ENCODE peak calls at places on chromosomes 4 and X, in ten cellular contexts. G is A549, F is neural progenitor cell, R is colonic mucosa, T is left ventricle myocardium inferior, O is suprapubic skin, Q is tibial artery, M is pancreas, P is heart left ventricle, K is tibial nerve. I is an unnamed sample.

GRCh38 chr4:87073570-87074470 is 139.0 kb downstream of the AFF1 start:
- DNase-seq in G (no peak), F (peak; percentile 35), R (peak; percentile 59), T (peak; percentile 47), O (no peak), Q (no peak), M (no peak), P (no peak), K (no peak), I (no peak)

GRCh38 chr4:22014222-22014741 is 65.7 kb upstream of the KCNIP4 start:
- DNase-seq in G (no peak), F (no peak), R (no peak), T (no peak), O (no peak), Q (no peak), M (no peak), P (no peak), K (no peak), I (no peak)

GRCh38 chrX:68288127-68288526 is 145.2 kb downstream of the OPHN1 start:
- DNase-seq in G (no peak), F (no peak), R (no peak), T (no peak), O (no peak), Q (no peak), M (no peak), P (no peak), K (no peak), I (no peak)

GRCh38 chr4:2684486-2684885 is 71.7 kb downstream of the TNIP2 start:
- DNase-seq in G (no peak), F (no peak), R (no peak), T (no peak), O (no peak), Q (no peak), M (no peak), P (no peak), K (no peak), I (no peak)

GRCh38 chr4:23878912-23879732 is 10.7 kb downstream of the PPARGC1A start:
- DNase-seq in G (no peak), F (no peak), R (no peak), T (no peak), O (no peak), Q (no peak), M (no peak), P (no peak), K (no peak), I (no peak)

GRCh38 chr4:155592568-155593343 is 73.9 kb upstream of the GUCY1A1 start:
- DNase-seq in G (no peak), F (no peak), R (no peak), T (no peak), O (no peak), Q (no peak), M (no peak), P (no peak), K (no peak), I (no peak)

GRCh38 chrX:110045988-110046387 is 43.1 kb downstream of the TMEM164 start:
- DNase-seq in G (peak; percentile 18), F (peak; percentile 43), R (no peak), T (no peak), O (no peak), Q (no peak), M (peak; percentile 5), P (no peak), K (no peak), I (no peak)

GRCh38 chr4:151644625-151645024 is 116.2 kb downstream of the GATB start:
- DNase-seq in G (peak; percentile 6), F (peak; percentile 83), R (peak; percentile 23), T (no peak), O (no peak), Q (no peak), M (no peak), P (no peak), K (no peak), I (no peak)

GRCh38 chr4:8260656-8261111 is 8.9 kb upstream of the HTRA3 start:
- DNase-seq in G (peak; percentile 52), F (no peak), R (no peak), T (no peak), O (no peak), Q (no peak), M (no peak), P (no peak), K (no peak), I (no peak)
- TF ChIP-seq CTCF in G (no peak), F (no peak), R (no peak), T (no peak), O (no peak), Q (no peak), M (no peak), P (no peak), K (no peak), I (no peak)

GRCh38 chrX:136666088-136666487 is 18.1 kb downstream of the CD40LG start:
- DNase-seq in G (no peak), F (no peak), R (no peak), T (no peak), O (no peak), Q (no peak), M (no peak), P (no peak), K (no peak), I (no peak)

GRCh38 chrX:136662104-136662503 is 14.1 kb downstream of the CD40LG start:
- DNase-seq in G (no peak), F (no peak), R (no peak), T (no peak), O (no peak), Q (no peak), M (no peak), P (no peak), K (no peak), I (no peak)

GRCh38 chrX:136660896-136661295 is 12.9 kb downstream of the CD40LG start:
- DNase-seq in G (no peak), F (no peak), R (no peak), T (no peak), O (no peak), Q (no peak), M (no peak), P (no peak), K (no peak), I (no peak)

GRCh38 chrX:136665258-136665900 is 17.4 kb downstream of the CD40LG start:
- DNase-seq in G (no peak), F (no peak), R (no peak), T (no peak), O (no peak), Q (no peak), M (no peak), P (no peak), K (no peak), I (no peak)

DNA sequence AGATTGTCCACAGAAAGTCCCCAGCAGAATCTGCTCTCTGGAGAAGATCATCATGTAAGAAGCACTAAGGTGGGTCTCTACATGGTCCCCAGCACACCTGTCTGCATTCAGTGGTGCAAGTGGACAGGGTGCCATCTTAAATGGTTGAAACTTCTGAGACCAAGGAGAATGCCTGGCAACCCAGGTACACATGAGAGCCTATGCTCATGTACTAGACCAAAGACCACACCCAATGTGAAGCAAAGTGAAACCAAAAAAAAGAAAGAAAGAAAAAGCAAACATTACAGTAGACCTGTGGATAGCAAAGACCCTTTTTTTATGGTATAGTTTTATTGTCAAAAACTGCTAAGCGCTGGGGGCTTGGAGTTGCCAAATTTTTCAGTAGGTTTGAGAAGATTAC is 15.0 kb downstream of the CD40LG start:
- DNase-seq in G (no peak), F (no peak), R (no peak), T (no peak), O (no peak), Q (no peak), M (no peak), P (no peak), K (no peak), I (no peak)
- H3K4me1 ChIP-seq in G (no peaks in the 10 kb centered on the region), F (no peaks in the 10 kb centered on the region), R (no peaks in the 10 kb centered on the region), T (no peaks in the 10 kb centered on the region), O (no peaks in the 10 kb centered on the region), Q (no peaks in the 10 kb centered on the region), M (no peaks in the 10 kb centered on the region), P (no peaks in the 10 kb centered on the region), K (no peaks in the 10 kb centered on the region), I (no peaks in the 10 kb centered on the region)

GRCh38 chr4:185123479-185123878 is 19.6 kb upstream of the SLC25A4 start:
- DNase-seq in G (no peak), F (no peak), R (no peak), T (no peak), O (no peak), Q (no peak), M (no peak), P (no peak), K (no peak), I (no peak)

GRCh38 chr4:185127021-185127925 is 15.8 kb upstream of the SLC25A4 start:
- DNase-seq in G (peak; percentile 28), F (peak; percentile 63), R (no peak), T (peak; percentile 22), O (no peak), Q (no peak), M (no peak), P (peak; percentile 39), K (no peak), I (no peak)

GRCh38 chr4:185122681-185123345 is 20.3 kb upstream of the SLC25A4 start:
- DNase-seq in G (no peak), F (no peak), R (no peak), T (no peak), O (no peak), Q (no peak), M (no peak), P (no peak), K (no peak), I (no peak)

GRCh38 chr4:185134176-185134869 is 8.7 kb upstream of the SLC25A4 start:
- DNase-seq in G (peak; percentile 50), F (peak; percentile 67), R (no peak), T (no peak), O (no peak), Q (no peak), M (no peak), P (no peak), K (no peak), I (no peak)

DNA sequence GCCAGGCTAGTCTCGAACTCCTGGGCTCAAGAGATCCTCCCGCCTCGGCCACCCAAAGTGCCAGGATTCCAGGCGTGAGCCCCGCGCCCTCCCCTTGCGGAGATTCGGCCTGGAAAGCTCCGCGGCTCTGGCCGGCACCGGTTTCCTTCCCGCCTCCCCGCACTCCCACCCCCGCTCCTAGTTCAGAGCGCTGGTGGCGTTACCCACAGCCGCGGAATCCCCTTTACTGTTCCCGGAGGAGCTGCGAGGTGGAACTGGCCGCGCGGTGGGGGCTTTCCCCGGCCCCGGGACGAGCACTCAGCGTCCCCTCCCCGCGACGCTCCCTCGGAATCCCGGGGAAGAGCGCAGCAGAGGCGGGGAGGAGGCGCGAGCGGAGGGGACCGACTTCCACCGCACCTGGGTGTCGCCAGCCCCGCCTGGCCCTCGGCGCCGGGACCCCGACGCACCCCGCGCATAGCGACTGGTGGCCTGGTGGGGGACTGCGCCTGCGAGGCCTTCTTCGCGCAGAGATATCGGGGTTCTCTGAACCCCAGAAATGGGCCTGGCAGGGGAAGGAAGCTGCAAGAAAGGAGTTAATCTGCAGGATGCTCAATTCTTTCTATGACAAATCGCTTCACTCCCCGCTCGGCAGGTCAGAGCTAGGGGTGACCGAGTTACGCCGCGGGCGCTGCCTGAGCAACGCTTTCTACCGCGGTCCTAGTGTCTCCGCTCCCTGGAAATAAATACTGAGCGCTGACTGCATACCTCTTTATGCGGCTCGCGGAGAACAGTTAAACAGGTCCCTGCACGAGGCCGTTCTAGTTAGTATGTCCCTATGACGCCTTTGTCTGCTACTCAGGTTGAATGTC is 14.6 kb upstream of the SLC25A4 start:
- DNase-seq in G (peak; percentile 24), F (peak; percentile 69), R (no peak), T (peak; percentile 26), O (no peak), Q (no peak), M (peak; percentile 26), P (peak; percentile 37), K (no peak), I (no peak)
- TF ChIP-seq CTCF in G (no peak), F (peak; percentile 32), R (no peak), T (peak; percentile 46), O (no peak), Q (peak; percentile 29), M (no peak), P (no peak), K (peak; percentile 48), I (peak; percentile 22)

GRCh38 chr4:85829276-85830051 is 354.5 kb downstream of the ARHGAP24 start:
- DNase-seq in G (no peak), F (no peak), R (no peak), T (no peak), O (no peak), Q (no peak), M (no peak), P (no peak), K (no peak), I (no peak)

GRCh38 chr4:85823295-85823694 is 348.3 kb downstream of the ARHGAP24 start:
- DNase-seq in G (no peak), F (no peak), R (no peak), T (no peak), O (no peak), Q (no peak), M (no peak), P (no peak), K (no peak), I (no peak)

GRCh38 chr4:85824166-85824945 is 349.4 kb downstream of the ARHGAP24 start:
- DNase-seq in G (no peak), F (no peak), R (no peak), T (no peak), O (no peak), Q (no peak), M (no peak), P (no peak), K (no peak), I (no peak)

GRCh38 chr4:85828295-85828910 is 353.5 kb downstream of the ARHGAP24 start:
- DNase-seq in G (no peak), F (no peak), R (no peak), T (no peak), O (no peak), Q (no peak), M (no peak), P (no peak), K (no peak), I (no peak)

DNA sequence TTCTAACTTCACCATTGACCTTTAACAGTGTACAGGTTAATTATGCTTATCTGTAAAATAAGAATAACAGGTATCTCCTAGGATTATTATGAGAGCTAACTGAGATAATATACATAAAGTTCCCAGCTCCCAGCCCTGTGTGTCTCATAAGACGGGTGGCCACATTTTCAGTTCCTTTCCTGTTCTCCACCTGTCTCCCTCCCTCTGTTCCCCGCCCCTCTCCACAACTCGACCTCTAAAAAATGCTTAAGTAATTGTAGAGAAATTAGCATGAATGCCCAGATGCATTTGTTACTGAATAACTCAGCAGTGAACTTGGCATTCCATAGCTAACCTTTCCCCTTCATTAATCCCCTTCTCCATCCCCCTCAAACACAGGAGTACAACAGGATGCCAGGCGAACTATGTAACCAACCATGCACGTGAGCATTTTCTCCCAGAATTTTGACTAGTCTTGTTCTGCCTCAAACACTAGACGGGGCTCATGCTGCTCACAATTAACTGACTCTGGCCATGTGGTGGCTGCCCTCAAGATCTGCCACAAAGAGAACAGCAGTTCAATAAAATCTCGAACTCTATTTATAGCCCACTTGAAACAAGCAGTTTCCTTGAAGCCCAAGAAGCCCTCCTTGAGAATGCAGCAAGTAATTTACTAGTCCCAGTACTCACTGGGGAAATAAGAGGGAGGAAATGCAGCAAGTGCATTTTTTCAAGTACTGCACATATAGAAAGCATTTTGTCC is 351.2 kb downstream of the ARHGAP24 start:
- DNase-seq in G (peak; percentile 61), F (peak; percentile 58), R (peak; percentile 41), T (no peak), O (no peak), Q (no peak), M (peak; percentile 54), P (no peak), K (no peak), I (peak; percentile 53)
- H3K4me1 ChIP-seq in G (peaks cover 58% of the 10 kb centered on the region), F (peaks cover 25% of the 10 kb centered on the region), R (no peaks in the 10 kb centered on the region), T (peaks cover 66% of the 10 kb centered on the region), O (peaks cover 22% of the 10 kb centered on the region), Q (peaks cover 14% of the 10 kb centered on the region), M (peaks cover 31% of the 10 kb centered on the region), P (peaks cover 35% of the 10 kb centered on the region), K (no peaks in the 10 kb centered on the region), I (peaks cover 12% of the 10 kb centered on the region)

I was measured in left lung.